ENCODE peak calls at places on chromosomes 5 and 9, in nine cellular contexts. B is NCI-H2029 treated with DMSO at 0.1 percent for 48 hours, P is lower lobe of right lung, J is WTC11, T is lung microvascular endothelial cell, F is left lung, L is NCI-H1092, C is T-helper 1 cell, K is midbrain. W is an unnamed sample.

GRCh38 chr5:39716532-39716971 is 291.8 kb upstream of the DAB2 start:
- DNase-seq in L (no peak), B (no peak), C (peak), J (peak), F (peak), K (no peak), T (peak), P (no peak), W (peak)

GRCh38 chr5:96597441-96598020 is 64.6 kb upstream of the CAST start:
- DNase-seq in J (no peak), P (no peak), K (no peak), F (no peak), L (no peak), B (no peak), C (no peak), T (peak), W (no peak)

GRCh38 chr5:110414360-110414759 is 312.1 kb downstream of the TMEM232 start:
- DNase-seq in B (no peak), C (no peak), K (peak), P (no peak), T (no peak), F (no peak), L (no peak), J (no peak), W (no peak)

GRCh38 chr9:124813496-124814177 is 36.7 kb downstream of the OLFML2A start:
- DNase-seq in K (no peak), L (no peak), P (peak), F (no peak), J (no peak), T (no peak), B (no peak), C (no peak), W (no peak)

GRCh38 chr5:158832096-158832495 is 267.6 kb downstream of the EBF1 start:
- DNase-seq in L (no peak), P (no peak), B (no peak), F (no peak), K (no peak), J (no peak), C (no peak), T (no peak), W (no peak)

GRCh38 chr9:128211551-128212281 is 8.5 kb downstream of the DNM1 start:
- DNase-seq in C (no peak), B (no peak), P (no peak), K (no peak), L (no peak), T (no peak), J (no peak), F (no peak), W (no peak)

GRCh38 chr9:131480258-131480657 is 22.5 kb upstream of the POMT1 start:
- DNase-seq in F (no peak), K (no peak), P (no peak), J (no peak), T (no peak), C (no peak), L (no peak), B (no peak), W (no peak)

GRCh38 chr9:127785023-127785932 is 556 bp upstream of the CDK9 start:
- DNase-seq in K (peak), P (peak), T (peak), F (peak), B (peak), L (peak), J (peak), C (peak), W (peak)

GRCh38 chr5:10702911-10703491 is 58.0 kb downstream of the DAP start:
- DNase-seq in C (no peak), F (no peak), P (no peak), K (no peak), B (no peak), J (no peak), L (no peak), T (no peak), W (no peak)

GRCh38 chr5:78666041-78666444 is 17.5 kb upstream of the LHFPL2 start:
- DNase-seq in T (no peak), F (no peak), P (no peak), B (no peak), K (no peak), J (no peak), C (no peak), L (no peak), W (no peak)

GRCh38 chr5:150429410-150429873 is 16.7 kb upstream of the CD74 start:
- DNase-seq in F (no peak), K (no peak), J (no peak), C (no peak), T (no peak), P (no peak), L (no peak), B (no peak), W (no peak)